ENCODE peak calls at places on chromosome 7, in five cellular contexts. B is astrocyte of the cerebellum, I is hepatocyte, V is fibroblast of lung, R is AG10803. X is an unnamed sample.

GRCh38 chr7:118079369-118079768 is 104.6 kb upstream of the LSM8 start:
- DNase-seq in R (no peak), I (no peak), B (no peak), V (peak), X (no peak)

GRCh38 chr7:27132978-27133377 is 2.4 kb upstream of the HOXA4 start:
- DNase-seq in R (no peak), V (no peak), I (no peak), B (no peak), X (no peak)

GRCh38 chr7:154653281-154653680 is 349.6 kb downstream of the PAXIP1 start:
- DNase-seq in B (no peak), R (no peak), V (no peak), I (no peak), X (no peak)

GRCh38 chr7:78301361-78301760 is 502.8 kb downstream of the PHTF2 start:
- DNase-seq in R (peak), V (peak), B (peak), I (no peak), X (no peak)

GRCh38 chr7:151427705-151428392 is 12.1 kb downstream of the CRYGN start:
- DNase-seq in I (no peak), B (no peak), R (no peak), V (no peak), X (no peak)

GRCh38 chr7:19519443-19519977 is 189.3 kb downstream of the POLR1F start:
- DNase-seq in I (no peak), B (peak), V (peak), R (peak), X (no peak)

GRCh38 chr7:31991846-31992245 is 78.4 kb downstream of the PDE1C start:
- DNase-seq in B (peak), V (peak), R (peak), I (no peak), X (no peak)

GRCh38 chr7:24884401-24884800 is 95.6 kb downstream of the OSBPL3 start:
- DNase-seq in B (no peak), V (no peak), R (no peak), I (no peak), X (no peak)

GRCh38 chr7:101880536-101881443 is 63.4 kb downstream of the CUX1 start:
- DNase-seq in B (peak), I (no peak), R (peak), V (peak), X (no peak)

GRCh38 chr7:126411821-126412383 is 840.8 kb downstream of the GRM8 start:
- DNase-seq in V (no peak), B (no peak), I (no peak), R (no peak), X (no peak)

GRCh38 chr7:9890092-9890491 is 1083.6 kb upstream of the PHF14 start:
- DNase-seq in B (no peak), V (no peak), R (no peak), I (no peak), X (no peak)

GRCh38 chr7:157434701-157435100 is 97.9 kb downstream of the DNAJB6 start:
- DNase-seq in I (no peak), B (no peak), R (no peak), V (no peak), X (no peak)

GRCh38 chr7:27917774-27918314 is 177.9 kb downstream of the TAX1BP1 start:
- DNase-seq in V (peak), R (peak), B (no peak), I (no peak), X (no peak)

GRCh38 chr7:157704365-157704764 is 367.6 kb downstream of the DNAJB6 start:
- DNase-seq in I (no peak), R (no peak), B (no peak), V (no peak), X (no peak)

DNA sequence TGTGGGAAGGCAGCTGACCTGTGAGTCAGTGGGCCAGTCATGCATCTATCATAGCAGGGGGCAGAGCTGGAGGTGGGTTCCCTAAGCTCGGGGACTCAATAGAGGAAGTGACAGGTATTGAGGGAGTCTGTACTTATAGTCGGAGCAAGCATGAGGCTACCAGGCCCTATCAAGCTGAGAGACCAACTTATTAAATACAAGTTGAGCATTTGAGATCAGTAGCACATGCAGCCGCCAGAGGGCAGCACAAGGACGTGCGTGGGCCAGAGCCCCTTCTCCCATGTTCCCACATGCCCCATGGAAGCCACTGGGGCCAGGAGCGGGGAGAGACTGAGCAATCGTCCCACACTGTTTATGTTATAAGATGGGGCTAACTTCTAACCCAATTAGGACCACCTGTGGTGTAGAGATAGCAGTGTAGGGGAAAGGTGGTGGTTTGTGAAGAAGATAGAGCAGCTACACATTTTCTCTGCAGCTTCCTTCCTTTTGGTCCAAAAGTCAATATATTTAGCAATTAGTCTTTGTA is 13.0 kb upstream of the STK31 start:
- DNase-seq in R (peak), I (peak), V (peak), B (no peak), X (peak)
- TF ChIP-seq CTCF in R (peak), I (peak), V (peak), B (peak), X (peak)

DNA sequence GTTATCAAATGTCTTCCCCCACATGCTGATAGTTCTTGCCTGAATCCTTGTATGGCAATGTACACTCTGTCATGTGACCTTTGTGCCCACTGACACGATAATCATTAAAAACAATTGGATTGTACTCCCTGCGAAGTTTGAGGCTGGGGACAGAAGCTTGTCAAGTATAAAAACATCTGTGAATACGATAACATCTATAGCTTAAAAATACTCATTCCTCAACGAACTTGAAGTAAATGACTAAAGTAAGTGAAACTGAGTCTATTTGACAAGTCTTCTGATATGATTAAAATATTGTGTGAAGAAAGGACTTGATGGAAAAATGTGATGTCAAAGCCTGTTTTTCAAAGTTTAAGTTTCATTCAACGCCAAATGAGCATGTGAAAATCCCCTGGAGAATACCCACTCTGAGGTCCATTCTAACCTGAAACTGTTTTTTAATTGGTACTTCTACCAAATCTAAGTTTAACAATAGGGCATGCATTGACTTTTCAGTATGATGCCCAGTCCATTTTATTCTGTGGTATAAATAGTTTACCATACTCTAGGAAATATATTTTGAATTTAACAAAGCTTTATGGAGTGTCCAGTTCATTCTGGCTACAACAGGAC is 122.3 kb upstream of the MDFIC start:
- DNase-seq in B (no peak), R (no peak), I (no peak), V (no peak), X (no peak)
- TF ChIP-seq CTCF in B (no peak), R (no peak), I (no peak), V (no peak), X (no peak)

GRCh38 chr7:79615466-79615865 is 162.0 kb upstream of the MAGI2 start:
- DNase-seq in R (no peak), B (no peak), V (peak), I (no peak), X (no peak)

GRCh38 chr7:79622781-79623180 is 169.3 kb upstream of the MAGI2 start:
- DNase-seq in V (no peak), B (no peak), I (no peak), R (no peak), X (no peak)

GRCh38 chr7:79615871-79616640 is 162.6 kb upstream of the MAGI2 start:
- DNase-seq in R (no peak), V (no peak), I (no peak), B (no peak), X (no peak)

GRCh38 chr7:79620291-79620690 is 166.8 kb upstream of the MAGI2 start:
- DNase-seq in I (peak), R (no peak), B (no peak), V (no peak), X (peak)

GRCh38 chr7:79619216-79619615 is 165.7 kb upstream of the MAGI2 start:
- DNase-seq in B (no peak), R (no peak), V (no peak), I (no peak), X (no peak)
- TF ChIP-seq CTCF in B (no peak), R (no peak), V (no peak), I (no peak), X (no peak)

GRCh38 chr7:112572669-112573301 is 92.0 kb downstream of the LSMEM1 start:
- DNase-seq in V (no peak), B (no peak), I (peak), R (no peak), X (no peak)

GRCh38 chr7:112573302-112574039 is 92.7 kb downstream of the LSMEM1 start:
- DNase-seq in B (peak), R (no peak), I (no peak), V (peak), X (no peak)

GRCh38 chr7:112575864-112576263 is 95.1 kb downstream of the LSMEM1 start:
- DNase-seq in I (no peak), B (no peak), V (no peak), R (no peak), X (no peak)

GRCh38 chr7:112567388-112567787 is 86.6 kb downstream of the LSMEM1 start:
- DNase-seq in R (no peak), I (no peak), B (no peak), V (no peak), X (no peak)

DNA sequence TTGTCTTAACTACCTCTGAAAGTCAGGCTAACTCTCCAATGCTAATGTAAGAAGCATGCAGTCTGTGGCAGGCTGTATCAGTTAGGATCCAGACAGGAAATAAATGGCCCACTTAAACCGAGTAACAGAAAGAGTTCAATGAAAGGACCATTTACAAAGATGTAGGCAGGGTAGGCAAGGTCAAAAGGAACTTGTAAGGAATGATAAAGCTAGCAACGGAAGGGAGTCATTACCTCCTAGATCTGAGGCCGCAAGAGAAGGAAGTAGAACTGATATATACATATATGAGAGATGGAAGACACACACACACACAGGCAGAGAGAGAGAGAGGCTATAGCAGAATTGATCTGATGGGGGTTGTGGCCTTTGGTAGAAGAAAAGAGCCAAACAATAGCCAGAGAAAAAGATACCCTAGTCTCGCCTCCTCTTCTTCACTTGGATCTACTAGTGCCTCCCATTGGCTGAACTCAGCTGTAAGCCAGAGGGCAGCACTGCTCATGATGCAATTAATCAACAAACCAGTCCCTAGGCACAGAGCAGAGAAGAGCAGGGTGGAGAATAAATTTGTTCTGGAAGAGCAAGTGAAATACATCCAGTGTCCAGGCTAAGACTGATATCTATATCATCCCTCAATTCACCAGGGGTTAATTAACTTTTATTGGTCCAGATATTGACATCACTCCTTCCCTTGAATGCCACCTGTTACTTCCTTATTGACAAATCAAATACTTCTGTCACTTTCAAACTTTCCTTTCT is 91.2 kb downstream of the LSMEM1 start:
- DNase-seq in B (no peak), V (no peak), R (no peak), I (no peak), X (no peak)
- TF ChIP-seq CTCF in B (no peak), V (no peak), R (no peak), I (no peak), X (no peak)

GRCh38 chr7:44157116-44158059 is 16.3 kb upstream of the MYL7 start:
- DNase-seq in V (no peak), B (no peak), R (no peak), I (no peak), X (no peak)
- TF ChIP-seq CTCF in V (no peak), B (no peak), R (no peak), I (no peak), X (no peak)

DNA sequence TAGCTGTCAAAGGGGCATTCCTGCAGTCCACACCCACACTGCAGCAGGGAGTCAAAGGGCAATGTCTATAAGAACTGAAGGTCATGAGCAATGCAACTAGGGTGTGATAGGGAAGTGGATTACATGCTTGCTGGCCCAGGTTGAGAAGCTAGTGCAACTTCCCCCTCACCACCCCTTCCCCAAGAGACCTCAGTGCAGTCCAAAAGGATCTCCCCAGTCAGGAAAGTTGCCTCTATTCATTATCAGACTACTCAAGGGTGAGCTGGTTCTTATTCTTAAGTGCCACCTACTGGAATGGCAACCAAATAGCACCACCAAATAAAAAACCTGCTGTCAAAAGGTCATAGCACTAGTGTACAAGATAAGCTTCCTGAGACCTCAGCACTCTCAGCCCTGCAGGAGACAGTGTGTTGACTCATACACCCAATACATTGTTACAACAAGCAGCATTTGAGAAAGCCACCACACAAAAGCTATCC is 28.2 kb downstream of the MTERF1 start:
- DNase-seq in R (peak), I (peak), V (peak), B (no peak), X (no peak)
- TF ChIP-seq CTCF in R (peak), I (peak), V (peak), B (peak), X (no peak)

DNA sequence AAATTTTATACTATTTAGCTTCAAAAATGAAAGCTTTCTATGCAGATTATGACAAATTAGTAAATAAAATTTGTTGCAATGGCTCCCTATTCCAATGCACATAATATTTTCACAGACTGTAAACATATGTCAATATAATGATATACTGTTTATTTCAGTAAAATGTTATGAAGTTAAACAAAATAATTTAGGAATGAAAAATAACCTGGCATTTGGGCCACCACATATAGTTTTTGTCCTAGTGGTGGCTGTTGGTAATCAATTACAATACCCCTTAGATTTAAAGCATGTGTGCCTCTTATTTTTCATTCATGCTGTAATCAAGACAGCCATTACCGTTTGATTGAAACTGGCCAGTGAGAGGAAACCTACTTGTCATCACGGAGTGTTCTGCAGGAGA is 928.5 kb upstream of the KCND2 start:
- DNase-seq in B (no peak), I (no peak), V (no peak), R (no peak), X (no peak)
- TF ChIP-seq CTCF in B (no peak), I (no peak), V (no peak), R (no peak), X (peak)

GRCh38 chr7:92832623-92833023 is 3.8 kb downstream of the CDK6 start:
- DNase-seq in I (no peak), V (no peak), B (no peak), R (no peak), X (no peak)

GRCh38 chr7:92833024-92833765 is 3.2 kb downstream of the CDK6 start:
- DNase-seq in R (peak), I (peak), B (no peak), V (peak), X (peak)

GRCh38 chr7:92835140-92835850 is 1.1 kb downstream of the CDK6 start:
- DNase-seq in B (no peak), R (peak), V (peak), I (peak), X (peak)

GRCh38 chr7:92834661-92835139 is 1.7 kb downstream of the CDK6 start:
- DNase-seq in V (no peak), R (no peak), I (peak), B (no peak), X (peak)

DNA sequence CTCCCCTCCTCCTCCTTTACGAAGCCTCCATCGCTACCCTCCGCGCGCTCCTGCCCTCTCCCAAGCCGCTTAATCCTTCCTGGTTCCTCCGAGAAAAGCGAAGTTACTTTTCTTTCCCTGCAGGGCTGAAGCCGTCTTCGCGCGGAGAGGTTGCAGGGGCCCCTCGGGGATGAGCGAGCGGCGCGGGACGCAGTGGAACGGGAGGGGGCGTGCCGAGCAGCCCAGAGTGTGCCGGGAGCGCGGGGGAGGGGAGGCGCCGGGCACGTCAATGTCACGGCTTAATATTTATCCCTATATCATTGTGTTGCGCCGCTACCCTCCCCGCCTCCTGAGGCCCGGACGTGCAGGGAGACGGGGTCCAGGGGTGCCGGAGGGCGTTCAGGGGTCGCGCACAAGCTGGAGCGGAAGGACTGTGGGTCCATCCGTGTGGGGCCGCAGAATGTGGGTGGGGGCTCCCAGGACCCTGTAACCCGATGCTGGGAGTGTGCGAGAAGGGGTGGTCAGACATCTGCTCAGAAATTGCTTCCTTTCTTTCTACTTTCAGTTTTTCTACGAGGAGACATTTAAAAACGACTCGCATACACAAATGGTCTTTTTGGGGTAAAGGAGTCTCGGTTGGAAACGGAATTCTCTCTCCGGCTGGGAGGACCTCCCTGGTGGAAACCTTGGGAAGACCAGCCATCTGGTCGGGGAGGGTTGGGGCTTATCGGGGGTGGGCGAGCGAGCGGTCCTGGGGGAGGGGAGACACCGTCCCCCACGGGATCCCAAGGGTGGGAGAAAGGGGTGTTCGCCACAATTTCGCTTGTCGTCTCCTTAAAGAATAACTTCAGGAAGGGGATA is 2.4 kb downstream of the CDK6 start:
- DNase-seq in I (peak), B (no peak), V (peak), R (peak), X (peak)
- TF ChIP-seq CTCF in I (peak), B (peak), V (peak), R (peak), X (no peak)

GRCh38 chr7:133273221-133273620 is 20.3 kb downstream of the EXOC4 start:
- DNase-seq in B (no peak), V (no peak), I (no peak), R (no peak), X (no peak)

GRCh38 chr7:133274265-133274664 is 21.4 kb downstream of the EXOC4 start:
- DNase-seq in I (no peak), V (no peak), R (no peak), B (no peak), X (no peak)

GRCh38 chr7:133275441-133276105 is 22.7 kb downstream of the EXOC4 start:
- DNase-seq in I (no peak), V (peak), B (peak), R (peak), X (no peak)

GRCh38 chr7:133275008-133275407 is 22.1 kb downstream of the EXOC4 start:
- DNase-seq in V (no peak), B (no peak), I (no peak), R (no peak), X (no peak)
- TF ChIP-seq CTCF in V (no peak), B (peak), I (no peak), R (no peak), X (no peak)